ENCODE peak calls at places on chromosome 2, in ten cellular contexts. Z is cardiac septum, K is right cardiac atrium, N is Right ventricle myocardium superior, G is renal cortical epithelial cell, X is NCI-H1105 treated with DMSO at 0.1 percent for 48 hours, Q is neuronal stem cell, Y is NCI-H146, V is left lung, M is GM20000. I is an unnamed sample.

GRCh38 chr2:149112713-149113112 is 74.2 kb downstream of the LYPD6B start:
- DNase-seq in Z (no peak), K (no peak), N (no peak), G (no peak), X (no peak), Q (no peak), Y (no peak), V (no peak), M (no peak), I (no peak)

GRCh38 chr2:118457956-118458355 is 369.7 kb downstream of the INSIG2 start:
- DNase-seq in Z (no peak), K (no peak), N (no peak), G (no peak), X (no peak), Q (no peak), Y (no peak), V (no peak), M (no peak), I (no peak)

GRCh38 chr2:146820672-146821071 is 1024.2 kb upstream of the ACVR2A start:
- DNase-seq in Z (no peak), K (no peak), N (no peak), G (peak), X (no peak), Q (no peak), Y (no peak), V (no peak), M (no peak), I (no peak)

GRCh38 chr2:75592028-75592427 is 31.3 kb upstream of the EVA1A start:
- DNase-seq in Z (no peak), K (no peak), N (no peak), G (peak), X (peak), Q (no peak), Y (no peak), V (no peak), M (no peak), I (no peak)

GRCh38 chr2:65265090-65266045 is 37.7 kb downstream of the ACTR2 start:
- DNase-seq in Z (no peak), K (no peak), N (no peak), G (peak), X (peak), Q (peak), Y (peak), V (no peak), M (no peak), I (no peak)

GRCh38 chr2:108587621-108588020 is 53.4 kb downstream of the LIMS1 start:
- DNase-seq in Z (peak), K (peak), N (no peak), G (peak), X (no peak), Q (no peak), Y (no peak), V (no peak), M (no peak), I (peak)

GRCh38 chr2:230964136-230964730 is 31.7 kb upstream of the SPATA3 start:
- DNase-seq in Z (no peak), K (no peak), N (no peak), G (no peak), X (no peak), Q (no peak), Y (no peak), V (peak), M (no peak), I (no peak)

GRCh38 chr2:64742678-64743077 is 89.0 kb upstream of the SERTAD2 start:
- DNase-seq in Z (no peak), K (no peak), N (no peak), G (no peak), X (no peak), Q (no peak), Y (no peak), V (no peak), M (no peak), I (no peak)

GRCh38 chr2:61420986-61421546 is 49.8 kb downstream of the USP34 start:
- DNase-seq in Z (no peak), K (no peak), N (no peak), G (no peak), X (no peak), Q (no peak), Y (no peak), V (no peak), M (no peak), I (no peak)

GRCh38 chr2:180191352-180192124 is 184.4 kb upstream of the CWC22 start:
- DNase-seq in Z (no peak), K (no peak), N (no peak), G (no peak), X (no peak), Q (no peak), Y (no peak), V (no peak), M (no peak), I (no peak)

GRCh38 chr2:190696792-190697398 is 48.0 kb downstream of the NAB1 start:
- DNase-seq in Z (no peak), K (no peak), N (no peak), G (peak), X (no peak), Q (peak), Y (no peak), V (no peak), M (no peak), I (no peak)

GRCh38 chr2:180644709-180645108 is 335.7 kb upstream of the UBE2E3 start:
- DNase-seq in Z (no peak), K (no peak), N (no peak), G (peak), X (no peak), Q (no peak), Y (no peak), V (no peak), M (no peak), I (no peak)

GRCh38 chr2:236873666-236874065 is 212.0 kb upstream of the COPS8 start:
- DNase-seq in Z (no peak), K (no peak), N (no peak), G (no peak), X (no peak), Q (no peak), Y (no peak), V (no peak), M (no peak), I (no peak)

GRCh38 chr2:152716805-152717241 is 438 bp downstream of the PRPF40A start:
- DNase-seq in Z (no peak), K (no peak), N (no peak), G (no peak), X (peak), Q (no peak), Y (peak), V (peak), M (peak), I (no peak)

GRCh38 chr2:11371099-11371937 is 26.9 kb upstream of the ROCK2 start:
- DNase-seq in Z (no peak), K (no peak), N (no peak), G (no peak), X (no peak), Q (no peak), Y (no peak), V (no peak), M (no peak), I (no peak)

GRCh38 chr2:98412751-98413445 is 31.8 kb upstream of the INPP4A start:
- DNase-seq in Z (no peak), K (no peak), N (no peak), G (peak), X (peak), Q (peak), Y (peak), V (no peak), M (peak), I (no peak)

GRCh38 chr2:119760876-119761275 is 1.2 kb downstream of the PTPN4 start:
- DNase-seq in Z (no peak), K (no peak), N (no peak), G (peak), X (no peak), Q (no peak), Y (peak), V (no peak), M (peak), I (no peak)

GRCh38 chr2:32933756-32934095 is 13.0 kb upstream of the LTBP1 start:
- DNase-seq in Z (no peak), K (no peak), N (no peak), G (no peak), X (no peak), Q (no peak), Y (no peak), V (no peak), M (no peak), I (no peak)

GRCh38 chr2:157324331-157324843 is 1.2 kb downstream of the ERMN start:
- DNase-seq in Z (no peak), K (no peak), N (no peak), G (no peak), X (no peak), Q (no peak), Y (no peak), V (no peak), M (no peak), I (no peak)

GRCh38 chr2:24586955-24587354 is 95.9 kb downstream of the NCOA1 start:
- DNase-seq in Z (no peak), K (no peak), N (no peak), G (no peak), X (no peak), Q (no peak), Y (no peak), V (no peak), M (peak), I (no peak)

GRCh38 chr2:44171018-44171417 is 2.3 kb downstream of the PPM1B start:
- DNase-seq in Z (no peak), K (no peak), N (no peak), G (peak), X (no peak), Q (no peak), Y (no peak), V (no peak), M (no peak), I (no peak)

GRCh38 chr2:159635006-159635746 is 18.8 kb upstream of the BAZ2B start:
- DNase-seq in Z (no peak), K (no peak), N (no peak), G (peak), X (no peak), Q (no peak), Y (no peak), V (no peak), M (no peak), I (no peak)

GRCh38 chr2:201228271-201228911 is 31.9 kb upstream of the CASP8 start:
- DNase-seq in Z (no peak), K (no peak), N (no peak), G (peak), X (no peak), Q (no peak), Y (no peak), V (no peak), M (no peak), I (no peak)

GRCh38 chr2:121650554-121650930 is 1.3 kb upstream of the CLASP1 start:
- DNase-seq in Z (no peak), K (no peak), N (no peak), G (no peak), X (no peak), Q (peak), Y (peak), V (no peak), M (peak), I (no peak)

GRCh38 chr2:9138507-9139085 is 68.0 kb upstream of the ASAP2 start:
- DNase-seq in Z (no peak), K (no peak), N (no peak), G (no peak), X (no peak), Q (peak), Y (no peak), V (no peak), M (peak), I (peak)

GRCh38 chr2:191574232-191574631 is 103.7 kb upstream of the NABP1 start:
- DNase-seq in Z (no peak), K (no peak), N (no peak), G (peak), X (no peak), Q (no peak), Y (no peak), V (no peak), M (no peak), I (no peak)

GRCh38 chr2:160574472-160575140 is 81.0 kb upstream of the RBMS1 start:
- DNase-seq in Z (no peak), K (no peak), N (no peak), G (peak), X (no peak), Q (no peak), Y (no peak), V (no peak), M (no peak), I (no peak)

GRCh38 chr2:217520361-217521010 is 482.3 kb downstream of the TNS1 start:
- DNase-seq in Z (no peak), K (no peak), N (no peak), G (no peak), X (no peak), Q (no peak), Y (no peak), V (no peak), M (no peak), I (no peak)

GRCh38 chr2:30235859-30236535 is 4.7 kb downstream of the LBH start:
- DNase-seq in Z (no peak), K (no peak), N (no peak), G (no peak), X (no peak), Q (no peak), Y (no peak), V (no peak), M (no peak), I (peak)

GRCh38 chr2:165408191-165408590 is 61.3 kb upstream of the CSRNP3 start:
- DNase-seq in Z (no peak), K (no peak), N (no peak), G (no peak), X (no peak), Q (no peak), Y (no peak), V (no peak), M (no peak), I (peak)

GRCh38 chr2:190938761-190939335 is 58.2 kb downstream of the GLS start:
- DNase-seq in Z (no peak), K (no peak), N (no peak), G (no peak), X (no peak), Q (no peak), Y (no peak), V (no peak), M (no peak), I (no peak)

GRCh38 chr2:71379086-71379485 is 47.5 kb downstream of the ZNF638 start:
- DNase-seq in Z (no peak), K (no peak), N (no peak), G (peak), X (no peak), Q (no peak), Y (no peak), V (no peak), M (no peak), I (no peak)

I was measured in sigmoid colon.